ENCODE peak calls at places on chromosomes 12 and 14, in seven cellular contexts. One of them, this sample, is unnamed.
A peak's percentile ranks its signal among the peaks of the same experiment; 100 is the strongest.

GRCh38 chr12:59084758-59085383 is 164.6 kb upstream of the LRIG3 start:
- DNase-seq in tibial nerve: no peak
- DNase-seq in endodermal cell: peak; percentile 73
- DNase-seq in lung: no peak
- DNase-seq in GM12865: no peak
- DNase-seq in mesothelial cell of epicardium: peak; percentile 60
- DNase-seq in stomach: no peak
- DNase-seq in this sample: no peak

GRCh38 chr12:57461326-57461903 is 1.8 kb downstream of the GLI1 start:
- DNase-seq in tibial nerve: peak; percentile 80
- DNase-seq in endodermal cell: peak; percentile 95
- DNase-seq in lung: no peak
- DNase-seq in GM12865: no peak
- DNase-seq in mesothelial cell of epicardium: peak; percentile 74
- DNase-seq in stomach: peak; percentile 46
- DNase-seq in this sample: peak; percentile 71

GRCh38 chr12:15726029-15726756 is 63.0 kb downstream of the EPS8 start:
- DNase-seq in tibial nerve: no peak
- DNase-seq in endodermal cell: no peak
- DNase-seq in lung: no peak
- DNase-seq in GM12865: no peak
- DNase-seq in mesothelial cell of epicardium: no peak
- DNase-seq in stomach: no peak
- DNase-seq in this sample: no peak

GRCh38 chr12:62862259-62862881 is 72.6 kb downstream of the PPM1H start:
- DNase-seq in tibial nerve: no peak
- DNase-seq in endodermal cell: no peak
- DNase-seq in lung: no peak
- DNase-seq in GM12865: no peak
- DNase-seq in mesothelial cell of epicardium: no peak
- DNase-seq in stomach: no peak
- DNase-seq in this sample: no peak

GRCh38 chr12:96392397-96392796 is 7.8 kb downstream of the CDK17 start:
- DNase-seq in tibial nerve: no peak
- DNase-seq in endodermal cell: no peak
- DNase-seq in lung: no peak
- DNase-seq in GM12865: no peak
- DNase-seq in mesothelial cell of epicardium: no peak
- DNase-seq in stomach: no peak
- DNase-seq in this sample: no peak

GRCh38 chr12:123483602-123484273 is 25.8 kb downstream of the SNRNP35 start:
- DNase-seq in tibial nerve: no peak
- DNase-seq in endodermal cell: no peak
- DNase-seq in lung: no peak
- DNase-seq in GM12865: peak; percentile 16
- DNase-seq in mesothelial cell of epicardium: no peak
- DNase-seq in stomach: no peak
- DNase-seq in this sample: no peak

GRCh38 chr14:86464386-86464785 is 934.4 kb downstream of the FLRT2 start:
- DNase-seq in tibial nerve: no peak
- DNase-seq in endodermal cell: no peak
- DNase-seq in lung: no peak
- DNase-seq in GM12865: no peak
- DNase-seq in mesothelial cell of epicardium: no peak
- DNase-seq in stomach: no peak
- DNase-seq in this sample: no peak

GRCh38 chr12:1216560-1216959 is 225.5 kb downstream of the ERC1 start:
- DNase-seq in tibial nerve: no peak
- DNase-seq in endodermal cell: no peak
- DNase-seq in lung: no peak
- DNase-seq in GM12865: no peak
- DNase-seq in mesothelial cell of epicardium: no peak
- DNase-seq in stomach: no peak
- DNase-seq in this sample: no peak

GRCh38 chr12:92739099-92739498 is 36.3 kb downstream of the PLEKHG7 start:
- DNase-seq in tibial nerve: no peak
- DNase-seq in endodermal cell: peak; percentile 67
- DNase-seq in lung: no peak
- DNase-seq in GM12865: no peak
- DNase-seq in mesothelial cell of epicardium: no peak
- DNase-seq in stomach: no peak
- DNase-seq in this sample: no peak

GRCh38 chr14:98931911-98932310 is 340.1 kb downstream of the BCL11B start:
- DNase-seq in tibial nerve: no peak
- DNase-seq in endodermal cell: no peak
- DNase-seq in lung: no peak
- DNase-seq in GM12865: no peak
- DNase-seq in mesothelial cell of epicardium: no peak
- DNase-seq in stomach: peak; percentile 36
- DNase-seq in this sample: no peak

GRCh38 chr12:131733874-131734273 is 23.0 kb downstream of the SFSWAP start:
- DNase-seq in tibial nerve: no peak
- DNase-seq in endodermal cell: peak; percentile 42
- DNase-seq in lung: no peak
- DNase-seq in GM12865: no peak
- DNase-seq in mesothelial cell of epicardium: no peak
- DNase-seq in stomach: no peak
- DNase-seq in this sample: no peak

GRCh38 chr14:75252254-75252837 is 26.3 kb upstream of the FOS start:
- DNase-seq in tibial nerve: no peak
- DNase-seq in endodermal cell: no peak
- DNase-seq in lung: no peak
- DNase-seq in GM12865: no peak
- DNase-seq in mesothelial cell of epicardium: no peak
- DNase-seq in stomach: peak; percentile 62
- DNase-seq in this sample: no peak

GRCh38 chr12:88472248-88472647 is 108.0 kb downstream of the KITLG start:
- DNase-seq in tibial nerve: no peak
- DNase-seq in endodermal cell: no peak
- DNase-seq in lung: no peak
- DNase-seq in GM12865: no peak
- DNase-seq in mesothelial cell of epicardium: no peak
- DNase-seq in stomach: no peak
- DNase-seq in this sample: no peak

GRCh38 chr12:21751517-21751916 is 23.0 kb downstream of the KCNJ8 start:
- DNase-seq in tibial nerve: no peak
- DNase-seq in endodermal cell: no peak
- DNase-seq in lung: no peak
- DNase-seq in GM12865: no peak
- DNase-seq in mesothelial cell of epicardium: no peak
- DNase-seq in stomach: no peak
- DNase-seq in this sample: no peak

GRCh38 chr12:24960222-24960855 is 11.4 kb upstream of the BCAT1 start:
- DNase-seq in tibial nerve: no peak
- DNase-seq in endodermal cell: peak; percentile 93
- DNase-seq in lung: no peak
- DNase-seq in GM12865: peak; percentile 73
- DNase-seq in mesothelial cell of epicardium: no peak
- DNase-seq in stomach: no peak
- DNase-seq in this sample: no peak

GRCh38 chr14:21860172-21860571 is 186.6 kb upstream of the OR4E1 start:
- DNase-seq in tibial nerve: no peak
- DNase-seq in endodermal cell: peak; percentile 80
- DNase-seq in lung: no peak
- DNase-seq in GM12865: peak; percentile 41
- DNase-seq in mesothelial cell of epicardium: no peak
- DNase-seq in stomach: no peak
- DNase-seq in this sample: peak; percentile 9

GRCh38 chr14:45679852-45680251 is 426.9 kb upstream of the MIS18BP1 start:
- DNase-seq in tibial nerve: no peak
- DNase-seq in endodermal cell: no peak
- DNase-seq in lung: no peak
- DNase-seq in GM12865: no peak
- DNase-seq in mesothelial cell of epicardium: no peak
- DNase-seq in stomach: no peak
- DNase-seq in this sample: no peak

GRCh38 chr14:94903338-94903737 is 133.4 kb upstream of the GSC start:
- DNase-seq in tibial nerve: no peak
- DNase-seq in endodermal cell: peak; percentile 48
- DNase-seq in lung: no peak
- DNase-seq in GM12865: no peak
- DNase-seq in mesothelial cell of epicardium: no peak
- DNase-seq in stomach: no peak
- DNase-seq in this sample: no peak

GRCh38 chr14:104732355-104732804 is 8.4 kb downstream of the ADSS1 start:
- DNase-seq in tibial nerve: no peak
- DNase-seq in endodermal cell: no peak
- DNase-seq in lung: peak; percentile 68
- DNase-seq in GM12865: no peak
- DNase-seq in mesothelial cell of epicardium: no peak
- DNase-seq in stomach: peak; percentile 93
- DNase-seq in this sample: no peak

GRCh38 chr14:104731925-104732294 is 7.9 kb downstream of the ADSS1 start:
- DNase-seq in tibial nerve: no peak
- DNase-seq in endodermal cell: no peak
- DNase-seq in lung: no peak
- DNase-seq in GM12865: no peak
- DNase-seq in mesothelial cell of epicardium: no peak
- DNase-seq in stomach: no peak
- DNase-seq in this sample: no peak

GRCh38 chr14:104730504-104730903 is 6.5 kb downstream of the ADSS1 start:
- DNase-seq in tibial nerve: no peak
- DNase-seq in endodermal cell: no peak
- DNase-seq in lung: no peak
- DNase-seq in GM12865: no peak
- DNase-seq in mesothelial cell of epicardium: no peak
- DNase-seq in stomach: no peak
- DNase-seq in this sample: no peak

GRCh38 chr14:104729835-104730181 is 5.8 kb downstream of the ADSS1 start:
- DNase-seq in tibial nerve: no peak
- DNase-seq in endodermal cell: no peak
- DNase-seq in lung: no peak
- DNase-seq in GM12865: no peak
- DNase-seq in mesothelial cell of epicardium: no peak
- DNase-seq in stomach: no peak
- DNase-seq in this sample: no peak

GRCh38 chr14:104731249-104731924 is 7.4 kb downstream of the ADSS1 start:
- DNase-seq in tibial nerve: no peak
- DNase-seq in endodermal cell: peak; percentile 87
- DNase-seq in lung: no peak
- DNase-seq in GM12865: no peak
- DNase-seq in mesothelial cell of epicardium: no peak
- DNase-seq in stomach: no peak
- DNase-seq in this sample: no peak
- TF ChIP-seq CTCF in tibial nerve: no peak
- TF ChIP-seq CTCF in endodermal cell: peak; percentile 84
- TF ChIP-seq CTCF in lung: no peak
- TF ChIP-seq CTCF in GM12865: peak; percentile 31
- TF ChIP-seq CTCF in mesothelial cell of epicardium: no peak
- TF ChIP-seq CTCF in stomach: no peak
- TF ChIP-seq CTCF in this sample: peak; percentile 34

GRCh38 chr12:30200864-30201263 is 417.1 kb upstream of the TMTC1 start:
- DNase-seq in tibial nerve: no peak
- DNase-seq in endodermal cell: no peak
- DNase-seq in lung: no peak
- DNase-seq in GM12865: no peak
- DNase-seq in mesothelial cell of epicardium: peak; percentile 38
- DNase-seq in stomach: peak; percentile 28
- DNase-seq in this sample: no peak

GRCh38 chr12:30202521-30203259 is 418.9 kb upstream of the TMTC1 start:
- DNase-seq in tibial nerve: no peak
- DNase-seq in endodermal cell: no peak
- DNase-seq in lung: no peak
- DNase-seq in GM12865: no peak
- DNase-seq in mesothelial cell of epicardium: no peak
- DNase-seq in stomach: no peak
- DNase-seq in this sample: no peak

GRCh38 chr12:30201301-30202160 is 417.8 kb upstream of the TMTC1 start:
- DNase-seq in tibial nerve: no peak
- DNase-seq in endodermal cell: no peak
- DNase-seq in lung: no peak
- DNase-seq in GM12865: no peak
- DNase-seq in mesothelial cell of epicardium: no peak
- DNase-seq in stomach: peak; percentile 26
- DNase-seq in this sample: no peak

GRCh38 chr12:30191701-30192455 is 408.1 kb upstream of the TMTC1 start:
- DNase-seq in tibial nerve: no peak
- DNase-seq in endodermal cell: no peak
- DNase-seq in lung: no peak
- DNase-seq in GM12865: peak; percentile 35
- DNase-seq in mesothelial cell of epicardium: no peak
- DNase-seq in stomach: no peak
- DNase-seq in this sample: no peak

GRCh38 chr12:30197392-30198047 is 413.8 kb upstream of the TMTC1 start:
- DNase-seq in tibial nerve: no peak
- DNase-seq in endodermal cell: no peak
- DNase-seq in lung: no peak
- DNase-seq in GM12865: peak; percentile 40
- DNase-seq in mesothelial cell of epicardium: no peak
- DNase-seq in stomach: no peak
- DNase-seq in this sample: no peak
- TF ChIP-seq CTCF in tibial nerve: no peak
- TF ChIP-seq CTCF in endodermal cell: no peak
- TF ChIP-seq CTCF in lung: no peak
- TF ChIP-seq CTCF in GM12865: no peak
- TF ChIP-seq CTCF in mesothelial cell of epicardium: no peak
- TF ChIP-seq CTCF in stomach: no peak
- TF ChIP-seq CTCF in this sample: no peak

GRCh38 chr14:34489324-34489723 is 27.3 kb upstream of the SPTSSA start:
- DNase-seq in tibial nerve: no peak
- DNase-seq in endodermal cell: no peak
- DNase-seq in lung: no peak
- DNase-seq in GM12865: no peak
- DNase-seq in mesothelial cell of epicardium: no peak
- DNase-seq in stomach: no peak
- DNase-seq in this sample: no peak
- TF ChIP-seq CTCF in tibial nerve: no peak
- TF ChIP-seq CTCF in endodermal cell: no peak
- TF ChIP-seq CTCF in lung: no peak
- TF ChIP-seq CTCF in GM12865: no peak
- TF ChIP-seq CTCF in mesothelial cell of epicardium: no peak
- TF ChIP-seq CTCF in stomach: no peak
- TF ChIP-seq CTCF in this sample: no peak

DNA sequence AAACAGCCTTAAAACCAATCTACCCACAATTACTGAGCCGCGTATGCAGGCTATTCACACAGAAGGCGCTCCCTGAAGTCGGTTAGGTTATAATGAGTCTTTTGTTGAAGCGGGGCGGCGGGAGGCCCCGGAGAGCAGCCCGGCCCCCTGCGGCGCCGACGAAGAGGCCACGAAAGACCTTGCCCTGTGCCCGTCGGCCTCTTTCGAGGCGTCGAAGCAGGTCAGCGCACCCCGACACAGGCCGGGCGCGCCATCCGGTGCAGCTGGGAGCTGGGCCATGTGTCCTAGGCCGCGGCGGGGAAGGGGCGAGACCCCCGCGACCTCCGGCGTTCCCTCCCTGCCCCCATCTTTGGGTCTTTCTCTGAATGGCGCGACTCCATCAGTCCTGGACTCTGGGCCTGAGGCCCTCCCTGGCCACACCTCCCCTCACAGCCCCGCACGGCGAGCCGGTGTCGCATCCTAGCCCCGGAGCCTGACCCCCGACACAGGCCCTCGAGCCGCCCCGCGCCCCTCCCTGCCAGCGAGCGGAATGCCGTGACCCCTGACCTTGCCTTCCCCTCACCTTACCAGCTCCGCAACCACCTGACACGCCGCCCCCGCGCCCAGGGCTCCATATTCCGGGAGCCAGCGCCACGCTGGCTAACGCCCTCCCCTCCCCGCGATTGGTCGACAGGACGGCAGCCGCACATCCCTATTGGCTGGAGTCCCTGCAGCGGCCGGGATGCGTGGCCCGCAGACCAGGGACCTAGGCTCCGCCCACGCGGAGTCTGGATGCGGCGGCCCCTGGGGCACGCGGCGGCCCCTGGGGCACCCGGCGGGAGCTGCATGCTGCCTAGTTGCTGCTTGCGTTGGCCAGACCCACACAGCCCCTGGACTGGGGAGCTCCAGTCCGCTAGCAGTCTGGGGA is at the start of gene SLC11A2:
- DNase-seq in tibial nerve: peak; percentile 90
- DNase-seq in endodermal cell: peak; percentile 100
- DNase-seq in lung: peak; percentile 96
- DNase-seq in GM12865: peak; percentile 96
- DNase-seq in mesothelial cell of epicardium: peak; percentile 90
- DNase-seq in stomach: peak; percentile 96
- DNase-seq in this sample: peak; percentile 96
- TF ChIP-seq CTCF in tibial nerve: no peak
- TF ChIP-seq CTCF in endodermal cell: peak; percentile 33
- TF ChIP-seq CTCF in lung: no peak
- TF ChIP-seq CTCF in GM12865: no peak
- TF ChIP-seq CTCF in mesothelial cell of epicardium: no peak
- TF ChIP-seq CTCF in stomach: no peak
- TF ChIP-seq CTCF in this sample: no peak